ENCODE peak calls at places on chromosomes 3 and 15, in ten cellular contexts. V is stimulated activated CD8-positive, alpha-beta memory T cell treated with anti-CD3 and anti-CD28 coated beads, Interleukin-4, amount 100 ng/mL, for 48 hours; M is HFFc6; Y is NCI-H1092 treated with DMSO at 0.1 percent for 48 hours; O is mucosa of gallbladder; S is uterus; Z is stimulated activated CD4-positive, alpha-beta T cell treated with anti-CD3 and anti-CD28 coated beads, Interleukin-1b, Interleukin-23, amount 100 ng/mL, for 24 hours; W is AG04450; X is HCEC 1CT; K is activated B cell treated with CpG ODN at 0.5 μM for 24 hours. F is an unnamed sample.

GRCh38 chr15:27844018-27844666 is 255.0 kb downstream of the OCA2 start:
- DNase-seq in V (no peak), M (peak; percentile 10), Y (no peak), O (no peak), S (no peak), Z (no peak), W (peak; percentile 6), X (peak; percentile 5), K (no peak), F (no peak)

GRCh38 chr3:10845240-10845761 is 29.3 kb downstream of the SLC6A11 start:
- DNase-seq in V (no peak), M (no peak), Y (no peak), O (no peak), S (no peak), Z (no peak), W (no peak), X (no peak), K (no peak), F (no peak)

GRCh38 chr15:49832421-49832980 is 211.7 kb downstream of the DTWD1 start:
- DNase-seq in V (no peak), M (no peak), Y (no peak), O (peak; percentile 45), S (no peak), Z (no peak), W (no peak), X (peak; percentile 45), K (no peak), F (no peak)

GRCh38 chr3:46098319-46098761 is 71.1 kb upstream of the XCR1 start:
- DNase-seq in V (peak; percentile 65), M (no peak), Y (no peak), O (peak; percentile 33), S (peak; percentile 64), Z (no peak), W (no peak), X (peak; percentile 93), K (no peak), F (no peak)

GRCh38 chr3:101833446-101833974 is 15.8 kb upstream of the NFKBIZ start:
- DNase-seq in V (no peak), M (no peak), Y (no peak), O (no peak), S (no peak), Z (no peak), W (no peak), X (no peak), K (no peak), F (no peak)

GRCh38 chr3:69831737-69832136 is 92.5 kb downstream of the MITF start:
- DNase-seq in V (no peak), M (no peak), Y (no peak), O (no peak), S (no peak), Z (no peak), W (no peak), X (no peak), K (no peak), F (no peak)

GRCh38 chr3:32283304-32283703 is 44.8 kb downstream of the CMTM8 start:
- DNase-seq in V (no peak), M (no peak), Y (no peak), O (no peak), S (peak; percentile 16), Z (no peak), W (no peak), X (no peak), K (no peak), F (no peak)

GRCh38 chr3:187016639-187017345 is 86.5 kb downstream of the ST6GAL1 start:
- DNase-seq in V (peak; percentile 27), M (peak; percentile 14), Y (no peak), O (no peak), S (no peak), Z (no peak), W (no peak), X (peak; percentile 40), K (peak; percentile 52), F (no peak)

GRCh38 chr15:59436774-59437472 is 1.1 kb upstream of the FAM81A start:
- DNase-seq in V (no peak), M (no peak), Y (peak; percentile 24), O (no peak), S (no peak), Z (no peak), W (no peak), X (no peak), K (no peak), F (peak; percentile 24)

GRCh38 chr3:58326267-58326932 is 6.3 kb upstream of the PXK start:
- DNase-seq in V (no peak), M (no peak), Y (no peak), O (no peak), S (no peak), Z (no peak), W (no peak), X (no peak), K (no peak), F (no peak)

GRCh38 chr15:96402403-96402802 is 71.9 kb downstream of the NR2F2 start:
- DNase-seq in V (no peak), M (no peak), Y (no peak), O (no peak), S (no peak), Z (no peak), W (no peak), X (no peak), K (no peak), F (no peak)

GRCh38 chr3:102258666-102259227 is 176.1 kb upstream of the ZPLD1 start:
- DNase-seq in V (no peak), M (no peak), Y (no peak), O (no peak), S (no peak), Z (no peak), W (no peak), X (no peak), K (no peak), F (no peak)

GRCh38 chr3:52893723-52894122 is 3.6 kb downstream of the STIMATE start:
- DNase-seq in V (no peak), M (no peak), Y (no peak), O (no peak), S (no peak), Z (no peak), W (no peak), X (no peak), K (no peak), F (no peak)

GRCh38 chr15:41930221-41930866 is 36.5 kb upstream of the SPTBN5 start:
- DNase-seq in V (no peak), M (peak; percentile 97), Y (no peak), O (no peak), S (no peak), Z (no peak), W (peak; percentile 76), X (peak; percentile 92), K (no peak), F (no peak)

GRCh38 chr15:65055201-65055870 is 10.1 kb downstream of the SLC51B start:
- DNase-seq in V (no peak), M (no peak), Y (no peak), O (peak; percentile 71), S (peak; percentile 51), Z (no peak), W (no peak), X (peak; percentile 34), K (no peak), F (no peak)

GRCh38 chr15:31427411-31427810 is 100.8 kb downstream of the KLF13 start:
- DNase-seq in V (no peak), M (no peak), Y (no peak), O (no peak), S (no peak), Z (no peak), W (no peak), X (peak; percentile 46), K (no peak), F (no peak)

GRCh38 chr3:195209836-195210551 is 61.0 kb downstream of the XXYLT1 start:
- DNase-seq in V (no peak), M (peak; percentile 57), Y (no peak), O (peak; percentile 36), S (peak; percentile 58), Z (no peak), W (no peak), X (peak; percentile 50), K (no peak), F (no peak)

GRCh38 chr3:186162221-186162620 is 53.3 kb upstream of the ETV5 start:
- DNase-seq in V (no peak), M (no peak), Y (no peak), O (no peak), S (no peak), Z (no peak), W (no peak), X (no peak), K (no peak), F (no peak)

GRCh38 chr3:126053513-126053912 is 30.4 kb downstream of the SLC41A3 start:
- DNase-seq in V (no peak), M (no peak), Y (no peak), O (peak; percentile 29), S (no peak), Z (no peak), W (no peak), X (no peak), K (no peak), F (no peak)

GRCh38 chr3:71128951-71129350 is 454.6 kb downstream of the FOXP1 start:
- DNase-seq in V (no peak), M (no peak), Y (no peak), O (no peak), S (no peak), Z (no peak), W (no peak), X (no peak), K (no peak), F (peak; percentile 36)

GRCh38 chr15:22959451-22960101 is 20.6 kb downstream of the CYFIP1 start:
- DNase-seq in V (no peak), M (no peak), Y (no peak), O (no peak), S (no peak), Z (no peak), W (no peak), X (no peak), K (no peak), F (no peak)

GRCh38 chr3:14222900-14223594 is 44.4 kb downstream of the LSM3 start:
- DNase-seq in V (no peak), M (peak; percentile 42), Y (no peak), O (no peak), S (no peak), Z (no peak), W (no peak), X (peak; percentile 73), K (no peak), F (no peak)

GRCh38 chr15:31508656-31509055 is 182.0 kb downstream of the KLF13 start:
- DNase-seq in V (no peak), M (no peak), Y (no peak), O (no peak), S (no peak), Z (no peak), W (no peak), X (no peak), K (no peak), F (no peak)

GRCh38 chr15:76337739-76338554 is 1.4 kb downstream of the ISL2 start:
- DNase-seq in V (peak; percentile 34), M (no peak), Y (no peak), O (no peak), S (no peak), Z (no peak), W (no peak), X (no peak), K (peak; percentile 45), F (no peak)

GRCh38 chr15:93943607-93944006 is 287.8 kb upstream of the MCTP2 start:
- DNase-seq in V (no peak), M (peak; percentile 4), Y (peak; percentile 27), O (no peak), S (no peak), Z (no peak), W (no peak), X (no peak), K (no peak), F (no peak)

GRCh38 chr3:177306252-177306651 is 109.0 kb upstream of the TBL1XR1 start:
- DNase-seq in V (no peak), M (no peak), Y (no peak), O (no peak), S (no peak), Z (no peak), W (no peak), X (peak; percentile 38), K (no peak), F (no peak)

GRCh38 chr3:107124885-107125284 is 252.4 kb upstream of the CCDC54 start:
- DNase-seq in V (no peak), M (peak; percentile 44), Y (no peak), O (no peak), S (no peak), Z (no peak), W (peak; percentile 55), X (peak; percentile 71), K (no peak), F (no peak)

GRCh38 chr15:22873204-22873701 is 34.8 kb downstream of the NIPA2 start:
- DNase-seq in V (no peak), M (peak; percentile 77), Y (no peak), O (no peak), S (no peak), Z (no peak), W (peak; percentile 42), X (peak; percentile 68), K (no peak), F (no peak)